ENCODE peak calls at places on chromosomes 1 and 21, in nine cellular contexts. One of them, this sample, is unnamed.

GRCh38 chr21:43874085-43874785 is 9.2 kb downstream of the AGPAT3 start:
- DNase-seq in CD4-positive, alpha-beta memory T cell: no peak
- DNase-seq in cardiac fibroblast: no peak
- DNase-seq in activated CD8-positive, alpha-beta memory T cell treated with anti-CD3 and anti-CD28 coated beads for 4 hours: no peak
- DNase-seq in epithelial cell of esophagus: no peak
- DNase-seq in posterior cingulate gyrus: peak; percentile 61
- DNase-seq in hypothalamus: no peak
- DNase-seq in hippocampal formation: no peak
- DNase-seq in mesenteric fat pad: no peak
- DNase-seq in this sample: peak; percentile 41

GRCh38 chr1:204711947-204712701 is 26.6 kb upstream of the LRRN2 start:
- DNase-seq in hypothalamus: no peak
- DNase-seq in hippocampal formation: no peak
- DNase-seq in posterior cingulate gyrus: peak; percentile 89
- DNase-seq in mesenteric fat pad: peak; percentile 76
- DNase-seq in epithelial cell of esophagus: no peak
- DNase-seq in cardiac fibroblast: no peak
- DNase-seq in CD4-positive, alpha-beta memory T cell: no peak
- DNase-seq in activated CD8-positive, alpha-beta memory T cell treated with anti-CD3 and anti-CD28 coated beads for 4 hours: no peak
- DNase-seq in this sample: peak; percentile 80

GRCh38 chr1:6703016-6703415 is 1.4 kb upstream of the DNAJC11 start:
- DNase-seq in hypothalamus: no peak
- DNase-seq in epithelial cell of esophagus: no peak
- DNase-seq in hippocampal formation: no peak
- DNase-seq in CD4-positive, alpha-beta memory T cell: no peak
- DNase-seq in cardiac fibroblast: no peak
- DNase-seq in activated CD8-positive, alpha-beta memory T cell treated with anti-CD3 and anti-CD28 coated beads for 4 hours: no peak
- DNase-seq in posterior cingulate gyrus: no peak
- DNase-seq in mesenteric fat pad: peak; percentile 6
- DNase-seq in this sample: no peak

GRCh38 chr1:162633327-162633762 is 1.1 kb downstream of the DDR2 start:
- DNase-seq in hippocampal formation: no peak
- DNase-seq in mesenteric fat pad: no peak
- DNase-seq in activated CD8-positive, alpha-beta memory T cell treated with anti-CD3 and anti-CD28 coated beads for 4 hours: no peak
- DNase-seq in cardiac fibroblast: peak; percentile 70
- DNase-seq in CD4-positive, alpha-beta memory T cell: no peak
- DNase-seq in epithelial cell of esophagus: no peak
- DNase-seq in posterior cingulate gyrus: no peak
- DNase-seq in hypothalamus: no peak
- DNase-seq in this sample: no peak

GRCh38 chr1:33443705-33444180 is 12.8 kb upstream of the PHC2 start:
- DNase-seq in hypothalamus: no peak
- DNase-seq in CD4-positive, alpha-beta memory T cell: no peak
- DNase-seq in mesenteric fat pad: no peak
- DNase-seq in posterior cingulate gyrus: no peak
- DNase-seq in activated CD8-positive, alpha-beta memory T cell treated with anti-CD3 and anti-CD28 coated beads for 4 hours: no peak
- DNase-seq in hippocampal formation: no peak
- DNase-seq in epithelial cell of esophagus: no peak
- DNase-seq in cardiac fibroblast: no peak
- DNase-seq in this sample: no peak

GRCh38 chr1:98325646-98326441 is 335.7 kb upstream of the SNX7 start:
- DNase-seq in CD4-positive, alpha-beta memory T cell: no peak
- DNase-seq in epithelial cell of esophagus: peak; percentile 96
- DNase-seq in activated CD8-positive, alpha-beta memory T cell treated with anti-CD3 and anti-CD28 coated beads for 4 hours: no peak
- DNase-seq in cardiac fibroblast: peak; percentile 93
- DNase-seq in hypothalamus: no peak
- DNase-seq in hippocampal formation: no peak
- DNase-seq in mesenteric fat pad: peak; percentile 88
- DNase-seq in posterior cingulate gyrus: no peak
- DNase-seq in this sample: no peak

GRCh38 chr1:83860506-83861221 is 138.3 kb downstream of the TTLL7 start:
- DNase-seq in cardiac fibroblast: peak; percentile 50
- DNase-seq in CD4-positive, alpha-beta memory T cell: peak; percentile 69
- DNase-seq in epithelial cell of esophagus: peak; percentile 72
- DNase-seq in mesenteric fat pad: peak; percentile 92
- DNase-seq in hippocampal formation: peak; percentile 74
- DNase-seq in hypothalamus: peak; percentile 48
- DNase-seq in posterior cingulate gyrus: peak; percentile 95
- DNase-seq in activated CD8-positive, alpha-beta memory T cell treated with anti-CD3 and anti-CD28 coated beads for 4 hours: peak; percentile 45
- DNase-seq in this sample: peak; percentile 86

GRCh38 chr21:35226960-35227741 is 178.0 kb upstream of the RUNX1 start:
- DNase-seq in hypothalamus: no peak
- DNase-seq in posterior cingulate gyrus: no peak
- DNase-seq in epithelial cell of esophagus: no peak
- DNase-seq in CD4-positive, alpha-beta memory T cell: peak; percentile 76
- DNase-seq in cardiac fibroblast: no peak
- DNase-seq in activated CD8-positive, alpha-beta memory T cell treated with anti-CD3 and anti-CD28 coated beads for 4 hours: no peak
- DNase-seq in mesenteric fat pad: no peak
- DNase-seq in hippocampal formation: no peak
- DNase-seq in this sample: no peak

GRCh38 chr1:82485591-82486369 is 685.0 kb downstream of the ADGRL2 start:
- DNase-seq in posterior cingulate gyrus: no peak
- DNase-seq in mesenteric fat pad: no peak
- DNase-seq in epithelial cell of esophagus: peak; percentile 46
- DNase-seq in activated CD8-positive, alpha-beta memory T cell treated with anti-CD3 and anti-CD28 coated beads for 4 hours: no peak
- DNase-seq in hypothalamus: no peak
- DNase-seq in hippocampal formation: peak; percentile 10
- DNase-seq in cardiac fibroblast: peak; percentile 20
- DNase-seq in CD4-positive, alpha-beta memory T cell: no peak
- DNase-seq in this sample: no peak

GRCh38 chr1:150472606-150473200 is 14.5 kb upstream of the TARS2 start:
- DNase-seq in cardiac fibroblast: no peak
- DNase-seq in mesenteric fat pad: peak; percentile 85
- DNase-seq in hippocampal formation: no peak
- DNase-seq in activated CD8-positive, alpha-beta memory T cell treated with anti-CD3 and anti-CD28 coated beads for 4 hours: no peak
- DNase-seq in epithelial cell of esophagus: no peak
- DNase-seq in posterior cingulate gyrus: no peak
- DNase-seq in CD4-positive, alpha-beta memory T cell: no peak
- DNase-seq in hypothalamus: no peak
- DNase-seq in this sample: no peak

GRCh38 chr1:243525085-243525487 is 269.2 kb downstream of the SDCCAG8 start:
- DNase-seq in hippocampal formation: no peak
- DNase-seq in CD4-positive, alpha-beta memory T cell: no peak
- DNase-seq in posterior cingulate gyrus: no peak
- DNase-seq in activated CD8-positive, alpha-beta memory T cell treated with anti-CD3 and anti-CD28 coated beads for 4 hours: no peak
- DNase-seq in cardiac fibroblast: peak; percentile 71
- DNase-seq in mesenteric fat pad: no peak
- DNase-seq in epithelial cell of esophagus: peak; percentile 56
- DNase-seq in hypothalamus: no peak
- DNase-seq in this sample: no peak